ENCODE peak calls at places on chromosomes 1 and 21, in four cellular contexts. Z, C, S and V are unnamed samples.

GRCh38 chr1:180193371-180194047 is 36.6 kb upstream of the LHX4 start:
- DNase-seq in C (no peak), S (peak), Z (no peak), V (no peak)

GRCh38 chr1:112501810-112502641 is 6.7 kb upstream of the WNT2B start:
- DNase-seq in C (peak), S (peak), Z (peak), V (peak)

GRCh38 chr1:55088413-55088812 is 49.1 kb downstream of the PCSK9 start:
- DNase-seq in S (no peak), Z (no peak), C (no peak), V (no peak)

GRCh38 chr1:223341111-223341510 is 22.9 kb downstream of the SUSD4 start:
- DNase-seq in C (peak), S (no peak), Z (no peak), V (no peak)

GRCh38 chr21:16075594-16076282 is 346.0 kb downstream of the USP25 start:
- DNase-seq in C (no peak), Z (no peak), S (no peak), V (no peak)

GRCh38 chr1:116332461-116332860 is 40.6 kb upstream of the ATP1A1 start:
- DNase-seq in C (no peak), Z (no peak), S (no peak), V (no peak)

GRCh38 chr1:10429868-10430215 is 391 bp upstream of the CENPS start:
- DNase-seq in Z (no peak), S (peak), C (no peak), V (no peak)

GRCh38 chr1:201714542-201715276 is 114.2 kb upstream of the IPO9 start:
- DNase-seq in Z (peak), C (peak), S (peak), V (peak)

GRCh38 chr1:65420590-65421340 is at the start of the genes LEPR and LEPROT:
- DNase-seq in S (no peak), Z (peak), C (peak), V (no peak)

GRCh38 chr1:228354390-228355320 is 52.0 kb downstream of the TRIM11 start:
- DNase-seq in C (peak), S (no peak), Z (peak), V (no peak)

GRCh38 chr1:30755746-30756145 is 1.8 kb downstream of the LAPTM5 start:
- DNase-seq in S (no peak), Z (no peak), C (no peak), V (no peak)

GRCh38 chr1:30756545-30757195 is 904 bp downstream of the LAPTM5 start:
- DNase-seq in S (peak), Z (peak), C (peak), V (no peak)

GRCh38 chr1:30755334-30755733 is 2.2 kb downstream of the LAPTM5 start:
- DNase-seq in Z (no peak), C (no peak), S (no peak), V (no peak)

GRCh38 chr1:30757196-30757949 is at the start of gene LAPTM5:
- DNase-seq in Z (no peak), S (peak), C (no peak), V (peak)

DNA sequence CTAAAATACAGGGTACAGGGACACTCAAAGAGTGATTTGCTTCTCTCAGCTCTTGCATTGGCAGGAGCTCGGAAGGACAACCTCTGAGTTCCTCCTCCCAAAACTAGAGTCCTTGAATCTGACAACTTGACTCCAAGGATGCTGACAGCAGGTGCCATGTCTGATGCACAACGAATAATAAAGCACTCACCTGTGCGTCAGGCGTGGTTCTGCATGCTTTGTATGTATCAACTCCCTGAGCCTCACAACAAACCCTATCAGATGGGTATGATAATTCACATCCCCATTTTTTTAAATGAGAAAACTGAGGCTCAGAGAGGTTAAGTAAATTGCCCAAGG is 1.4 kb downstream of the LAPTM5 start:
- DNase-seq in C (no peak), Z (no peak), S (no peak), V (no peak)
- H3K4me3 ChIP-seq in C (no peak), Z (no peak), S (peak), V (peak)

DNA sequence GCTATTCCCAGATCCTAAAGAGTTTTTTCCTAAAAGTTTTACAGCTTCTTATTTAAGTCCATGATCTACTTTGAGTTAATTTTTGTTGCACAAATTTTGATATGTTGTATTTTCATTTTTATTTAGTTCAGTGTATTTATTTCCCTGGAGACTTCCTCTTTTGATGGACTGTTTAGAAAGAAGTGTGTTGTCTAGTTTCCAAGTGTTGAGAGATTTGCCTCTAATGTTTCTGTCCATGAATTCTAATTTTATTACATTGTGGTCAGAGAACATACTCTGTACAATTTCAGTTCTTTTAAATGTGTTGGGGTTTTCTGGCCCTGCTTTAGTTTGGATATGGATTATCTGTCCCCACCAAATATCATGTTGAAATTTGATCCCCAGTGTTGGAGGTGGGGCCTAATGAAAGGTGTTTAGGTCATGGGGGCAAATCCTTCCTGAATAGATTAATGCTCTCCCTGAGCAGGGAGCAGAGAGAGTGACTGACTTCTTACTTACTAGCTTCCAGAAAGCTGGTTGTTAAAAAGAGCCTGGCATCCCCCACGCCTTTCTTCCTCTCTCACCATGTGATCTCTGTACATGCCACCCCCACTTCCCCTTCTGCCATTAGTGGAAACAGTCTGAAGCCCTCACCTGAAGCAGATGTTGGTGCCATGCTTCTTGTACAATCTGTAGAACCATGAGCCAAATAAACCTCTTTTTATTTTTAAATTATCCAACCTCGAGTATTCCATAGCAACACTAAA is 4.6 kb downstream of the CHD1L start:
- DNase-seq in S (no peak), C (no peak), Z (no peak), V (peak)
- H3K4me3 ChIP-seq in S (no peak), C (no peak), Z (no peak), V (no peak)

GRCh38 chr1:157803851-157804250 is 16.1 kb downstream of the FCRL1 start:
- DNase-seq in S (no peak), C (no peak), Z (no peak), V (no peak)
- H3K4me3 ChIP-seq in S (no peak), C (no peak), Z (no peak), V (no peak)

DNA sequence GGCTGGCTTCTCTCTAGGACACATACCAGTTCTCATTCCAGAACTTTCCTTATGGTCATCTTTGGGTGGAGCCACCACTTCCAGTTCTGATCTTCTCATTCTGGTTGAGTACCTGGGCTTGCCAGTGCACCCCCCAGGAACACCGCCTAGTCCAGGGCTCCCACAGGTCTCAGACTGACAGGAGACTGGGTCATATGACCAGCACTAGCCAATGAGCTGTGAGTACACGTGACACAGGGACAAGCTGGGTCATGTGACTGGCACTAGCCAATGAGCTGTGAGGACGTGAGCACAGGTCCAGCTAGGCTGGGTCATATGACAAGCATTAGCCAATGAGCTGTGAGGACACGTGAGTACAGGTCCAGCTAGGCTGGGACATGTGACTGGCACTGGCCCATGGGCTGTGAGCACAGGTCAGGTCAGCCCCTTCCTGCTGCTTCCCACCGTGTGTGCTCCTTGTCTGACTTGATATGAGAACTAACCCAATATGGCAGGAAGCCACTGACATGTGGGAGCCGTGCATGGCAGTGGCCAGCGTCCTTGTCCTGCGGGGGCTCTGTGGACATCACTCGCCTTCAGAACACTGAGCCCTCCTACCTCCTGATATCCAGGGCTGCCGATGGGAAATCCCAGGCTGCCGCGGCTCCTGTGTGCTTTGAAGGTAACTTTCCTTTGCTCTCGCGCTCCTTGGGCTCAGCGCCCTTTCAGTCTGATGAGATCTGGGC is 22.7 kb downstream of the KRTAP10-1 start:
- DNase-seq in Z (peak), C (no peak), S (no peak), V (no peak)
- H3K4me3 ChIP-seq in Z (no peak), C (no peak), S (no peak), V (no peak)

GRCh38 chr1:2249559-2249906 is 21.4 kb downstream of the SKI start:
- DNase-seq in C (no peak), S (no peak), Z (no peak), V (no peak)

GRCh38 chr1:2252423-2252822 is 24.3 kb downstream of the SKI start:
- DNase-seq in S (no peak), C (no peak), Z (no peak), V (no peak)

GRCh38 chr1:2250721-2251281 is 22.7 kb downstream of the SKI start:
- DNase-seq in Z (no peak), C (no peak), S (peak), V (no peak)

GRCh38 chr1:2251786-2252185 is 23.7 kb downstream of the SKI start:
- DNase-seq in S (peak), Z (no peak), C (peak), V (peak)

GRCh38 chr1:2251363-2251762 is 23.2 kb downstream of the SKI start:
- DNase-seq in S (peak), Z (no peak), C (no peak), V (no peak)
- H3K4me3 ChIP-seq in S (no peak), Z (no peak), C (no peak), V (no peak)

DNA sequence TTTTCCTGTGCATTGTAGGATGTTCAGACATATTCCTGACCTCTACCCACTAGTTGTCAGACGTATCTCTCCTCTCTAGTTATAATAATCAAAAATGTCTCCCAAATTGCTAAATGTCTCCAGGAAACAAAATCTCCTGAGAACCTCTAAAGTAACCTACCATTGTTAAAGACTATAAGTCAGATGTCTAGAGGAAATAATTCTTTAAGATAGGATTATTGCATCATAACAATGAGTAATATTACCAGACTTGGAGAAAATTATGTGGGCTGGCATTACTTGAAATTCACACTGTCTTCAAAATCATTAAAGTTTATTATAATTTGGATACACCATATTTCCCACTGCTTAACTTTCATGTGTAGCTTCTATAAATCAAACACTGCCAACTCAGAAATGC is 643.0 kb upstream of the ADGRL2 start:
- DNase-seq in Z (no peak), S (no peak), C (peak), V (no peak)
- H3K4me3 ChIP-seq in Z (no peak), S (no peak), C (no peak), V (no peak)

DNA sequence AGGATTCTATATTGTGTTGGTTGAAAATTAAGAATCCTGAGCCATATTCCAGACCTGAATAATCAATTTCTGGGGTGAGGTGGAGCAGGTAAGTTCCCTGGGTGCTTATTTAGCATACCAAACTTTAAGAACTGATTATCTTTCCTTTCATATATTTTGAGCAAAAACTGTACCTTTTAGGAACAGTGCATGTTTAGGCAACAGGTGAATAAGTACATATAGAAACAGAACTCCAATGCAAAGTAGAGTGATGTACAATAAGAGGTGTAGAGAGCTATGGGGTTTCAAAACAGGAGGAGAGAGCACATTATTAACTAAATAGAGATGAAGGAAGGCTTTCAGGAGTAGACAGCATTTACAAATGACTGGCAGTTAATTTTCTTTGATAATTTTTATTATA is 28.7 kb downstream of the TMED5 start:
- DNase-seq in Z (no peak), C (no peak), S (no peak), V (no peak)
- H3K4me3 ChIP-seq in Z (no peak), C (no peak), S (no peak), V (no peak)